ENCODE peak calls at places on chromosome 9, in seven cellular contexts. Y is SK-N-SH, H is HCT116, M is H1, E is GM12878, O is HepG2, J is K562. R is an unnamed sample.

GRCh38 chr9:121359358-121360294 is 10.4 kb downstream of the STOM start:
- DNase-seq in Y (no peak), H (no peak), M (no peak), E (no peak), O (no peak), J (no peak), R (no peak)

GRCh38 chr9:133347515-133347984 is 381 bp downstream of the MED22 start:
- DNase-seq in Y (peak), H (no peak), M (no peak), E (peak), O (no peak), J (peak), R (peak)

GRCh38 chr9:124037790-124038189 is 26.2 kb downstream of the LHX2 start:
- DNase-seq in Y (peak), H (peak), M (no peak), E (no peak), O (no peak), J (peak), R (peak)

GRCh38 chr9:15501179-15501578 is 9.6 kb downstream of the PSIP1 start:
- DNase-seq in Y (no peak), H (no peak), M (no peak), E (no peak), O (no peak), J (no peak), R (no peak)

GRCh38 chr9:89134709-89135108 is 43.9 kb downstream of the SHC3 start:
- DNase-seq in Y (no peak), H (no peak), M (no peak), E (no peak), O (no peak), J (no peak), R (no peak)

GRCh38 chr9:103913899-103914298 is 180.2 kb upstream of the SMC2 start:
- DNase-seq in Y (no peak), H (no peak), M (no peak), E (no peak), O (no peak), J (no peak), R (no peak)

GRCh38 chr9:87682618-87683017 is 43.3 kb upstream of the CTSL start:
- DNase-seq in Y (no peak), H (no peak), M (no peak), E (no peak), O (no peak), J (no peak), R (no peak)

GRCh38 chr9:127578952-127579853 is 32.9 kb upstream of the STXBP1 start:
- DNase-seq in Y (peak), H (peak), M (no peak), E (peak), O (peak), J (peak), R (no peak)

GRCh38 chr9:63859475-63860215 is 1425.4 kb downstream of the FOXD4L5 start:
- DNase-seq in Y (peak), H (peak), M (no peak), E (no peak), O (peak), J (peak), R (peak)

GRCh38 chr9:76266649-76267627 is 127.3 kb downstream of the RFK start:
- DNase-seq in Y (no peak), H (no peak), M (no peak), E (no peak), O (no peak), J (no peak), R (no peak)

GRCh38 chr9:98276907-98277469 is 21.5 kb upstream of the TBC1D2 start:
- DNase-seq in Y (no peak), H (no peak), M (no peak), E (no peak), O (no peak), J (peak), R (no peak)

GRCh38 chr9:91295357-91295756 is 66.4 kb downstream of the AUH start:
- DNase-seq in Y (no peak), H (no peak), M (no peak), E (no peak), O (no peak), J (no peak), R (no peak)

GRCh38 chr9:99103909-99104458 is 929 bp upstream of the TGFBR1 start:
- DNase-seq in Y (no peak), H (no peak), M (no peak), E (no peak), O (no peak), J (no peak), R (peak)

GRCh38 chr9:34559616-34560546 is 29.6 kb downstream of the CNTFR start:
- DNase-seq in Y (peak), H (no peak), M (no peak), E (no peak), O (peak), J (no peak), R (no peak)

GRCh38 chr9:95089916-95090791 is 227.4 kb downstream of the FANCC start:
- DNase-seq in Y (peak), H (no peak), M (no peak), E (no peak), O (no peak), J (no peak), R (peak)

GRCh38 chr9:3180696-3181048 is 336.8 kb upstream of the PUM3 start:
- DNase-seq in Y (no peak), H (no peak), M (no peak), E (no peak), O (no peak), J (no peak), R (no peak)

GRCh38 chr9:127832248-127832647 is 22.2 kb downstream of the ENG start:
- DNase-seq in Y (no peak), H (no peak), M (no peak), E (no peak), O (no peak), J (no peak), R (no peak)

GRCh38 chr9:36074870-36075532 is 38.3 kb downstream of the RECK start:
- DNase-seq in Y (peak), H (no peak), M (no peak), E (no peak), O (peak), J (no peak), R (no peak)

GRCh38 chr9:95023217-95024003 is 294.1 kb downstream of the FANCC start:
- DNase-seq in Y (no peak), H (peak), M (no peak), E (no peak), O (peak), J (no peak), R (no peak)

GRCh38 chr9:117413346-117414219 is 1.3 kb downstream of the ASTN2 start:
- DNase-seq in Y (peak), H (no peak), M (no peak), E (no peak), O (no peak), J (no peak), R (no peak)

GRCh38 chr9:88994820-88995180 is 3.5 kb downstream of the S1PR3 start:
- DNase-seq in Y (no peak), H (no peak), M (no peak), E (no peak), O (no peak), J (no peak), R (no peak)

GRCh38 chr9:125966959-125967711 is 220.0 kb downstream of the PBX3 start:
- DNase-seq in Y (no peak), H (no peak), M (no peak), E (no peak), O (no peak), J (no peak), R (no peak)

GRCh38 chr9:121768416-121769015 is 117.1 kb downstream of the DAB2IP start:
- DNase-seq in Y (no peak), H (no peak), M (no peak), E (no peak), O (no peak), J (no peak), R (no peak)

GRCh38 chr9:127004946-127005769 is 90.6 kb downstream of the RALGPS1 start:
- DNase-seq in Y (no peak), H (no peak), M (no peak), E (peak), O (no peak), J (no peak), R (peak)

GRCh38 chr9:100601216-100601615 is 23.3 kb downstream of the CAVIN4 start:
- DNase-seq in Y (peak), H (peak), M (no peak), E (no peak), O (peak), J (peak), R (peak)

GRCh38 chr9:98097836-98098235 is 21.2 kb downstream of the TRIM14 start:
- DNase-seq in Y (no peak), H (no peak), M (no peak), E (no peak), O (no peak), J (no peak), R (peak)

GRCh38 chr9:130343445-130343918 is 77.9 kb downstream of the HMCN2 start:
- DNase-seq in Y (peak), H (no peak), M (no peak), E (no peak), O (no peak), J (peak), R (no peak)
- TF ChIP-seq JUND in Y (no peak), H (no peak), M (no peak), E (no peak), O (no peak), J (no peak), R (no peak)

GRCh38 chr9:130443840-130444492 is 795 bp upstream of the ASS1 start:
- DNase-seq in Y (no peak), H (no peak), M (no peak), E (no peak), O (no peak), J (no peak), R (no peak)

GRCh38 chr9:130447193-130447816 is 2.5 kb downstream of the ASS1 start:
- DNase-seq in Y (no peak), H (no peak), M (no peak), E (no peak), O (no peak), J (no peak), R (peak)

GRCh38 chr9:130444565-130445221 is at the start of gene ASS1:
- DNase-seq in Y (no peak), H (no peak), M (no peak), E (no peak), O (peak), J (peak), R (peak)

GRCh38 chr9:130446111-130446861 is 1.5 kb downstream of the ASS1 start:
- DNase-seq in Y (peak), H (no peak), M (no peak), E (no peak), O (peak), J (peak), R (peak)

DNA sequence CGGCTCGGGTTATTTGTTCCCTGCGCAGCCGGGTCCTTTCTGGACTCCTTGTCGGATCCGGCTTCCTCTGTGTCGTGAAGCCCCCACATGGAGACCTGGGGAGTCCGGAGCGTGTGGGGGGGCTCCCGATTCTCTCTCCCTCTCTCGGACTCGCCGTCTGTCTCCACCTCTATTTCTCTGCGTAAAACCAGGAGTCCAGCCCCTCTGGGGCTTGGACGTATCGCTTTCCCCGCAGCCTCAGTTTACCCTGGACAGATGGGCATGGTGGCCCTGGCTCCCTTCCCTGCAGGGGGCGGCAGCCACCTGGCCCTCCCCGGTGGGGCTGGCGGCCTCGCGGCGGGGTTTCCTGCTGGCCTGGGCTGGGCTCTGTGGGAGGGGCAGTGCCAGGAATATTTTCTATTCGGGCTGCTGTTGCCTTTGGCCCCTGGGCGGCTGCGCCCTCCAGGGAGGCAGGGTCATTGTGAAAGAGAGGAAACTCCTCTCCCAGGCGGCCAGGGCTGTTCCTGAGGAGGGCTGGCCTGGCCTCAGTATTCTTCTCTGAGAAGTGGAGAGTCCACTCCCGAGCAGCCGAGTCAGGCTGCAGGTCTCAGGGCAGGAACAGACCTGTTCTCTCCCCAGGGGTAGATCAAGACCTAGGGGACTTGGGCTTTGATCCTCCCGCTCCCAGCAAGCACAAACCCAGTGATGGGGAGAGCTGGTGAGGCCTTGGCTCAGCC is 665 bp downstream of the ASS1 start:
- DNase-seq in Y (no peak), H (no peak), M (no peak), E (no peak), O (peak), J (no peak), R (peak)
- TF ChIP-seq JUND in Y (no peak), H (no peak), M (no peak), E (no peak), O (no peak), J (no peak), R (no peak)

GRCh38 chr9:69502671-69503301 is 169.4 kb downstream of the APBA1 start:
- DNase-seq in Y (no peak), H (no peak), M (no peak), E (no peak), O (no peak), J (no peak), R (no peak)
- TF ChIP-seq JUND in Y (peak), H (no peak), M (no peak), E (no peak), O (no peak), J (no peak), R (no peak)

GRCh38 chr9:7452378-7452777 is 347.2 kb downstream of the DMAC1 start:
- DNase-seq in Y (no peak), H (no peak), M (no peak), E (no peak), O (no peak), J (no peak), R (no peak)
- TF ChIP-seq JUND in Y (no peak), H (no peak), M (no peak), E (no peak), O (no peak), J (no peak), R (no peak)

GRCh38 chr9:1869843-1870242 is 145.3 kb upstream of the SMARCA2 start:
- DNase-seq in Y (peak), H (peak), M (peak), E (no peak), O (peak), J (peak), R (no peak)
- TF ChIP-seq JUND in Y (no peak), H (no peak), M (no peak), E (no peak), O (no peak), J (no peak), R (no peak)

GRCh38 chr9:37200572-37201005 is 80.2 kb downstream of the ZCCHC7 start:
- DNase-seq in Y (no peak), H (no peak), M (no peak), E (no peak), O (no peak), J (peak), R (no peak)

GRCh38 chr9:37202091-37202490 is 81.7 kb downstream of the ZCCHC7 start:
- DNase-seq in Y (no peak), H (no peak), M (no peak), E (no peak), O (no peak), J (no peak), R (no peak)

GRCh38 chr9:37198034-37198718 is 77.8 kb downstream of the ZCCHC7 start:
- DNase-seq in Y (no peak), H (no peak), M (no peak), E (no peak), O (no peak), J (peak), R (no peak)

GRCh38 chr9:37198831-37199230 is 78.5 kb downstream of the ZCCHC7 start:
- DNase-seq in Y (no peak), H (no peak), M (no peak), E (no peak), O (no peak), J (no peak), R (no peak)

DNA sequence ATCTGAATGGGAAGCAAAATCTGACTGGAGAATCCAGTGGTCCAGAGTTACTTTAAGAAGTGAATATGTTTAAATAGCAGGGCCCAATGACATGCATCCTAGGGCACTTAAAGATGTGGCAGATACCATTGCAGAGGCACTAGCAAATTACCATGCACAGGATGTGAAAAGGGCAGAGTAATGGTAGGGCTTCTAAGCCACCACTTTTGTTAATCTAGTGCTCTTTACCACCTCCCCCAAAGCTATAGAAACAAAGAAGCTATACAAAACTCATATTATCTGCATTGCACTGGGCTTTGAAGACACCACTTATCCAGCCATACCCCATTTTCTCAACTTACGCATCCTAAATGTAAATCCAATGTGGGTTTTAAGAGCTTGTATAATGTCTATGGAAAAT is 81.2 kb downstream of the ZCCHC7 start:
- DNase-seq in Y (no peak), H (no peak), M (no peak), E (no peak), O (no peak), J (peak), R (no peak)
- TF ChIP-seq JUND in Y (no peak), H (no peak), M (no peak), E (no peak), O (no peak), J (no peak), R (no peak)

GRCh38 chr9:136181784-136182421 is 23.0 kb downstream of the LHX3 start:
- DNase-seq in Y (no peak), H (no peak), M (no peak), E (no peak), O (no peak), J (no peak), R (no peak)

GRCh38 chr9:136179761-136180160 is 25.2 kb downstream of the LHX3 start:
- DNase-seq in Y (no peak), H (no peak), M (no peak), E (no peak), O (no peak), J (no peak), R (no peak)

GRCh38 chr9:136182422-136182790 is 22.5 kb downstream of the LHX3 start:
- DNase-seq in Y (no peak), H (no peak), M (no peak), E (no peak), O (no peak), J (no peak), R (no peak)

GRCh38 chr9:136179101-136179616 is 25.8 kb downstream of the LHX3 start:
- DNase-seq in Y (no peak), H (no peak), M (no peak), E (no peak), O (no peak), J (no peak), R (no peak)

DNA sequence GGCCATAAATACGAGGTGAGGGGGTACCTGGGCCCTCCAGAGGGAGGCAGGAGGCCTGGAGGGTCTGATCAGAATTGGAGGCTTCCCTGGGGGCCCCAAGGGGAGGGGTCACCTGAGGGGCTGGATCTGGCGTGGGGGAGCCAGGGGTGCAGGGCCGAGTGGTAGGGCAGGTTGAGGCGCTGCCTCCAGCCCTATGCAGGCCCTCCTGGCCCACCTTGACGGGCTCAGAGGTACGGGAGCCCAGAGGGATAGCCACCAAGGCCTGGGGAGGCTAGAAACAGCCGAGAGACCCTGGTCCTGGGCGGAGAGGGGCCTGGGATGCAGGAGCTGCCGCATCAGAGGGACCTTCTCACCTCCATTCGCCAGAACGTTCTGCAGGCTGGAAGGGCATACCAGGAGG is 24.3 kb downstream of the LHX3 start:
- DNase-seq in Y (no peak), H (no peak), M (no peak), E (no peak), O (no peak), J (no peak), R (no peak)
- TF ChIP-seq JUND in Y (no peak), H (no peak), M (no peak), E (no peak), O (no peak), J (no peak), R (no peak)

R was measured in T47D.